ENCODE peak calls at places on chromosomes 1 and 21, in four cellular contexts. U is CD8-positive, alpha-beta T cell; J is breast epithelium; Y is fibroblast of lung. X is an unnamed sample. For H3K27me3, the result is how much of the 10 kb centered on the place peaks cover.

GRCh38 chr1:150152182-150152536 is 2.4 kb downstream of the PLEKHO1 start:
- DNase-seq in U (no peak), J (no peak), Y (no peak), X (no peak)

GRCh38 chr1:20200966-20201365 is 14.6 kb upstream of the PLA2G2C start:
- DNase-seq in U (no peak), J (no peak), Y (no peak), X (no peak)

GRCh38 chr1:32334864-32335618 is 992 bp downstream of the MARCKSL1 start:
- DNase-seq in U (peak), J (no peak), Y (peak), X (no peak)

GRCh38 chr1:47182681-47183235 is 7.1 kb downstream of the PDZK1IP1 start:
- DNase-seq in U (no peak), J (no peak), Y (no peak), X (no peak)

GRCh38 chr1:67114162-67114561 is 20.6 kb downstream of the C1orf141 start:
- DNase-seq in U (no peak), J (no peak), Y (no peak), X (no peak)

GRCh38 chr1:150798509-150798908 is 9.6 kb downstream of the CTSK start:
- DNase-seq in U (no peak), J (no peak), Y (peak), X (no peak)

GRCh38 chr1:6803357-6803756 is 18.1 kb downstream of the CAMTA1 start:
- DNase-seq in U (no peak), J (no peak), Y (no peak), X (peak)

GRCh38 chr1:15680131-15680530 is 4.0 kb upstream of the PLEKHM2 start:
- DNase-seq in U (no peak), J (no peak), Y (peak), X (peak)

GRCh38 chr1:179875606-179876288 is 1.9 kb downstream of the TOR1AIP2 start:
- DNase-seq in U (no peak), J (no peak), Y (no peak), X (no peak)

GRCh38 chr21:14677023-14677422 is 130.9 kb upstream of the SAMSN1 start:
- DNase-seq in U (no peak), J (no peak), Y (no peak), X (no peak)

GRCh38 chr1:32250893-32251716 is at the start of gene LCK:
- DNase-seq in U (peak), J (no peak), Y (no peak), X (no peak)

GRCh38 chr1:116474921-116475849 is 95.6 kb downstream of the CD58 start:
- DNase-seq in U (no peak), J (no peak), Y (no peak), X (no peak)

GRCh38 chr1:59714219-59714618 is 100.5 kb upstream of the HOOK1 start:
- DNase-seq in U (no peak), J (no peak), Y (no peak), X (no peak)

GRCh38 chr1:68746378-68746777 is 249.5 kb upstream of the DEPDC1 start:
- DNase-seq in U (no peak), J (no peak), Y (no peak), X (no peak)

GRCh38 chr1:41504126-41505035 is 19.9 kb upstream of the EDN2 start:
- DNase-seq in U (no peak), J (no peak), Y (peak), X (peak)

GRCh38 chr1:43358121-43358745 is 548 bp upstream of the CDC20 start:
- DNase-seq in U (peak), J (no peak), Y (peak), X (peak)

DNA sequence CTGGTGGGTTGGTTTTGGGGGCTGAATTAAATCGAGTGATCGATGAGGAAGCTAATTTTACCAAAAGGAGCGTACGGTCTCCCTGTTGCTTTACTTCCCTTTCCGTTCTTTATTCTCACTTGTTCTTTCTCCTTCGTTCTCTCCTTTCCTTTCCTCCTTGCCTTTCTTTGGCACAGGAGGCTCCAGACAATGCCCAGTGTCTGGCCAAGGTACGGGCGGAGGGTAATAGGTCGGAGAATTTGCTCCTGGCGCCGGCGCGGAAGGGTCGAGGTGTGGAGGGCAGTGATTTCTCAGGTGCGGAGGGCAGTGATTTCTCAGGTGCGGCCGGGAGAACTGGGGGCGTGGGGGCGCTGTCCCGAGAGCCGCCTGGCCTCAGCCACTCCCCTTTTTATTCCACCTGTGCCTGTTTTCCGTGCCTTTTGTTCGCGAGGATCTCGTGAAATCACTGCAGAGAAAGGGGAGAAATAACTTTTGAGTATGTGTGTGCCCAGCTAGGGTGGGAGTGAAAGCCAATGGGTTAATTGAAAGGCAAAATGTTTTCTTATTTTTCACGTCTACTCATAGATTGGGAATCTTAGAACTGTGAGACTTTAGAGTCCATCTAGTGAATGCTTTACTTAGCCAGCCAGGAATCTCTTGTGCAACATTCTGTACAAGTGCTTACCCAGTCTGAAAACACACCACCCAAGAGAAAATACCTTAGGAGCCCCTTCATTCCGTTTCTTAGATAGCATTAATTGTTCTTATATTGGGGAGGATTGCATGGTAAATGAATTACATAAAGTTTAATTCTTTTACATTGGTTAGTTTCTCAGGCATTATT is 1.3 kb downstream of the FNBP1L start:
- DNase-seq in U (no peak), J (no peak), Y (peak), X (peak)
- TF ChIP-seq CTCF in U (no peak), J (no peak), Y (no peak), X (peak)

DNA sequence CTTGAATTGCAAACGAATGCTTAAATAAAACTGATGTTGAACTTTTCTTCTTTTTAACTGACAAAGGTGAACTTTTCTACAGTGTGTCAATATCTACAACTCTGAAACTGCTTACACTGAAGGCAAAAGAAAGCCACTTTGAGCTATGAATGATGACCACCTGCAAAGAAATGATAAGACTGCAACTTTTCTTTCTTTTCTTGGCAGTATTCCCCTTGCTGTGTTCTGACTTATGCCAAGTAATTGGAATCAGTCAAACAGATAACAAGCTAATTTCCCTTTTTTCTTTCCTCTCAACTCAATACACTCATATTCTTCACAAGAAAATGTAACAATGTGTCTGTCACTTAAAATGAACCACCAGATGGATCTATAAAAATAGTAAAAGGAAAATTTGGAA is 588.1 kb upstream of the BRINP3 start:
- DNase-seq in U (no peak), J (no peak), Y (no peak), X (no peak)
- H3K4me3 ChIP-seq in U (no peak), J (no peak), Y (no peak), X (no peak)

DNA sequence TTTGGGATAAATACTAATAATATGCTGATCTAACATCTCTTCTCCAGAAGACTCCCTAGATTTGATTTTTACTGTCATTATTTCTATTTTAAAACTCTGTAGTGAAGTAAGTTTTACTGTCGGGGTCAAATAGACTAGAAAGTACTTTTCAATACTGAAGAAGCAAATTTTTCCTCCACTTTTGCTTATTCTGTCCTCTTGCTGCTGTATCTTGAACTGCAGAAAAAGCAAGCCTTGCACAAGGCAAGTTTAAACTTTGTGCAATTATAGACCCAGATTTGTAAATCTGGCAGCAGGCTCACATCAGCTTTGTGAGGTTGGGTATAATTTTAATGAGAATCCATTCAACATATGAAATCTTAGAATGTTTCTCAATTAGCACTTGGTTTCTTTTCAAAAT is 151.1 kb upstream of the ETS2 start:
- DNase-seq in U (no peak), J (no peak), Y (no peak), X (no peak)
- H3K27me3 ChIP-seq in U (under half), J (under half), Y (under half), X (under half)

GRCh38 chr21:42574234-42575027 is 60.8 kb downstream of the SLC37A1 start:
- DNase-seq in U (no peak), J (peak), Y (peak), X (no peak)
- TF ChIP-seq CTCF in U (no peak), J (no peak), Y (peak), X (no peak)

GRCh38 chr1:33339413-33339812 is 18.5 kb upstream of the A3GALT2 start:
- DNase-seq in U (no peak), J (no peak), Y (no peak), X (no peak)

GRCh38 chr1:33337994-33338494 is 17.1 kb upstream of the A3GALT2 start:
- DNase-seq in U (no peak), J (no peak), Y (peak), X (no peak)

GRCh38 chr1:33341190-33341589 is 20.3 kb upstream of the A3GALT2 start:
- DNase-seq in U (no peak), J (no peak), Y (no peak), X (no peak)

GRCh38 chr1:33336580-33336979 is 15.7 kb upstream of the A3GALT2 start:
- DNase-seq in U (no peak), J (no peak), Y (no peak), X (no peak)

GRCh38 chr1:33338495-33339211 is 17.8 kb upstream of the A3GALT2 start:
- DNase-seq in U (no peak), J (no peak), Y (peak), X (peak)
- H3K4me3 ChIP-seq in U (no peak), J (peak), Y (no peak), X (no peak)

DNA sequence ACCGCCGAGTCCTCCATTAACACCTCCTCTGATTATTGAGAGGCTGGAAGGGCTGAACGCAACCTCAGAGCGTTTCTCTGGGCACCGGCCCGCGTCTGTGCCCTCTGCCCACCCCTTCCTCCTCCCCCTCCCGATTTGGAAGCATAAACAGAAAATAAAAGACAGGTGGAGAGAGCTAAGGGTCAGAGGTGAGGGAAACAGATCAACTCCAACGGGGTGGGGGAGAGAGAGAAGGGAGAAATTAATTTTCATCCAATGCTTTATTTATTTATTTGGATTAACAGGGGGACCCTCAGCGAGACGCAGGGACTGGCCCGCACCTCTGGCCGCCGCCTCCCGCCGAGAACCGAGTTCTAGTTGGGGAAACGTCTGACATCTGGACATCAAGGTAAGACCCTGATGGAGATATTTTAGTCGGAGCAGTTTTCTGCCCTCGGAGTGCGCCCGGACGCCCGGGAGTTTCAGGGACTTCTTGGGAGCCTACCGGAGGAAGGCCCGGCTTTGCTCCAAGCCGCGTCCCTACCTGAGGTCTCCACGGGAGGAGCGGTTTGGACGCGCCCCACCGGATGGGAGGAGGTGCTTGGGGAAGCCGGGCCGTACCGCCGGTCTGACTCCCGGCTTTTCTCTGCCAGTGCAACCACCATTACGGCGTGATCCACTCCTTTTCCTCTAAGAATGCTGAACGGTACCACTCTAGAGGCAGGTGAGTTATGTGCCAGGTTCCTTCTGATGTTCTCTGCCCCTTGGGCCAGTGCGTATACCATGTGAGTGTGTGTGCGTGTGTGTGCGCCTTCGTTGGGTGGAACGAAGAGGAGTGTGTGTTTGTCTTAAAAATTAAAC is 5.1 kb upstream of the LHX9 start:
- DNase-seq in U (no peak), J (no peak), Y (no peak), X (peak)
- H3K27me3 ChIP-seq in U (half or more), J (under half), Y (half or more), X (half or more)

GRCh38 chr1:187342495-187342894 is 513.7 kb downstream of the PLA2G4A start:
- DNase-seq in U (no peak), J (no peak), Y (peak), X (no peak)

GRCh38 chr1:187336769-187337168 is 508.0 kb downstream of the PLA2G4A start:
- DNase-seq in U (no peak), J (no peak), Y (no peak), X (no peak)

GRCh38 chr1:187338762-187339412 is 510.1 kb downstream of the PLA2G4A start:
- DNase-seq in U (no peak), J (no peak), Y (no peak), X (no peak)
- TF ChIP-seq CTCF in U (no peak), J (no peak), Y (no peak), X (no peak)

DNA sequence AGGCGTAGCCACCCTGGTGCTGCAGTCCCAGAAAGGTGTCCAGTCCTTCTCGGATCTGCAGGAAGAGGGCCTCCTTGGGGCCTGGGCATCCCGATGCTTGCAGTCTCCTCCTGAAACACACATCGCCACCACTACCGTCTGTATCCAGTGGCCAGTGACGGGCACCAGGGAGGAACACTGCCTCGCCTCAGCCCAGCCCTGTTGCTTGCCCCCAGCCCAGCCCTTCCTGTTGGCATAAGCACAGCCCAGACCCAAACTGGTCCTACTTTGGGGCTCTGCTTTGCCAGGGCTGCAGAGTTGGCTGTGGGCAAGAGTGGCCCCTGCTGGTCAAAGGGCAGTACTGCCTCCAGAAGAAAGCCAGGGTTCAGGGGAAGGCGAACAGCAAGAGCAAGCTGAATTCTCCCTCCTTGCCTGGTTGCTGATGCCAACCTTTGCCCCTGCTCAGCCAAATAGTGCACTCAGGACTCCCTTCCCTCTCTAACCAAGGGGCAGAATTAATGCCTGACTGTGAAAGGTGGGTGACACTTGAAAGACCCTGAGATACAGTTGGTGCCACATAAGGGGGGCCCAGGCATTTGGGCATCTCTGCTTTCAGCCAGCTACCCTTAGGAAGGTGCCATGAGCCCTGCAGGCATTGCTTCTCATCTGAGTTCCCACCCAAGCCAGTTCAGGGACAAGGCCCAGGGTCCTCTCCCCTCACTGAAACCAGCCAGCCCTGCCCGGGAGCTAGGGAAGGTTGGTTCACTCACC is 11.1 kb upstream of the ARHGEF2 start:
- DNase-seq in U (peak), J (peak), Y (peak), X (peak)
- H3K4me3 ChIP-seq in U (no peak), J (peak), Y (peak), X (no peak)

DNA sequence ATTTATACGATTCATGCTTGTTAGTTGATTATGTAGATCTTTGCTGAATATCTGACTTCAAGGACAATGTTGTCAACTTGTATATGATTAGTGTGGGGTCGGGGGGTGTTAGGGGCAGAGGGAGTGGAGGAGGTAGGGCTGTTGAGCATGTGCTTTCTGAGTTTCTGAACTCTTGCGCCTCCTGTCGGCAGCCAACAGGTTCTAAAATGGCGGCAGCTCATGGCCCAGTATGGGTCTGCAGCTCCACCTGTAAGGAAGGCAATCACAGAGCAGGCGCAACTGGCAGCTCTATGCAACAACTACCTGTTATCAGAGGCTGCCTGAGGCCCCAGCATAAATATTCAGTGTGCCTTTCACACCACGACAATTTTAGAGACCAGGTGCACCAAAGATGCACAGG is 205.8 kb upstream of the PLXNA2 start:
- DNase-seq in U (no peak), J (no peak), Y (no peak), X (no peak)
- H3K27me3 ChIP-seq in U (under half), J (under half), Y (under half), X (under half)

X was measured in bronchial epithelial cell.